ENCODE peak calls at places on chromosomes 3 and 15, in ten cellular contexts. K is cardiac muscle cell, R is lower lobe of right lung, N is heart left ventricle, Y is H9, E is AG04449, J is GM10248, F is heart right ventricle, B is GM23338, M is A549. U is an unnamed sample.
A peak's percentile ranks its signal among the peaks of the same experiment; 100 is the strongest.

GRCh38 chr3:147838650-147839049 is 429.5 kb downstream of the ZIC1 start:
- DNase-seq in B (peak; percentile 9), K (no peak), N (no peak), R (no peak), M (peak; percentile 5), J (no peak), Y (no peak), E (no peak), F (no peak), U (no peak)

GRCh38 chr3:67655364-67656121 is 1.1 kb upstream of the SUCLG2 start:
- DNase-seq in J (no peak), M (peak; percentile 37), Y (no peak), E (no peak), K (no peak), B (no peak), F (no peak), N (no peak), R (no peak), U (no peak)

GRCh38 chr3:127909646-127910045 is 5.4 kb upstream of the KBTBD12 start:
- DNase-seq in Y (no peak), F (no peak), N (no peak), E (no peak), K (peak; percentile 72), M (no peak), J (no peak), R (no peak), B (no peak), U (no peak)

GRCh38 chr3:128372281-128372680 is 94.4 kb downstream of the DNAJB8 start:
- DNase-seq in M (no peak), R (no peak), J (peak; percentile 57), E (no peak), K (no peak), B (no peak), F (no peak), N (no peak), Y (no peak), U (no peak)

GRCh38 chr3:151415289-151415688 is 30.7 kb upstream of the P2RY12 start:
- DNase-seq in R (no peak), N (no peak), K (no peak), B (no peak), J (no peak), Y (no peak), M (no peak), E (no peak), F (no peak), U (no peak)

GRCh38 chr15:101675796-101676582 is 23.8 kb upstream of the TM2D3 start:
- DNase-seq in K (no peak), M (peak; percentile 54), J (peak; percentile 30), Y (peak; percentile 47), F (no peak), N (no peak), R (no peak), B (peak; percentile 37), E (peak; percentile 70), U (no peak)

GRCh38 chr3:16137044-16137443 is 37.4 kb upstream of the GALNT15 start:
- DNase-seq in K (no peak), E (no peak), B (no peak), F (no peak), Y (no peak), N (no peak), R (no peak), J (no peak), M (no peak), U (no peak)

GRCh38 chr3:112345681-112346080 is 12.7 kb downstream of the CD200 start:
- DNase-seq in Y (no peak), E (no peak), J (no peak), K (no peak), B (no peak), N (no peak), F (no peak), R (no peak), M (no peak), U (no peak)

GRCh38 chr15:48682949-48683651 is 37.6 kb upstream of the FBN1 start:
- DNase-seq in R (peak; percentile 44), N (peak; percentile 54), Y (no peak), E (no peak), B (no peak), F (no peak), K (no peak), M (peak; percentile 29), J (no peak), U (no peak)

GRCh38 chr3:32305477-32305876 is 67.0 kb downstream of the CMTM8 start:
- DNase-seq in R (no peak), B (no peak), N (no peak), J (no peak), M (no peak), Y (no peak), K (no peak), E (no peak), F (no peak), U (no peak)

GRCh38 chr3:132488136-132488535 is 70.8 kb downstream of the DNAJC13 start:
- DNase-seq in K (no peak), M (no peak), E (no peak), Y (no peak), B (no peak), N (no peak), J (no peak), F (no peak), R (no peak), U (no peak)

GRCh38 chr15:36468746-36469145 is 110.7 kb upstream of the CDIN1 start:
- DNase-seq in N (peak; percentile 28), Y (no peak), B (no peak), E (peak; percentile 76), J (no peak), F (no peak), K (peak; percentile 37), R (peak; percentile 50), M (no peak), U (no peak)

GRCh38 chr3:113428581-113428980 is 12.7 kb downstream of the CFAP44 start:
- DNase-seq in M (no peak), N (no peak), R (no peak), K (no peak), B (no peak), F (no peak), Y (no peak), E (no peak), J (no peak), U (no peak)

DNA sequence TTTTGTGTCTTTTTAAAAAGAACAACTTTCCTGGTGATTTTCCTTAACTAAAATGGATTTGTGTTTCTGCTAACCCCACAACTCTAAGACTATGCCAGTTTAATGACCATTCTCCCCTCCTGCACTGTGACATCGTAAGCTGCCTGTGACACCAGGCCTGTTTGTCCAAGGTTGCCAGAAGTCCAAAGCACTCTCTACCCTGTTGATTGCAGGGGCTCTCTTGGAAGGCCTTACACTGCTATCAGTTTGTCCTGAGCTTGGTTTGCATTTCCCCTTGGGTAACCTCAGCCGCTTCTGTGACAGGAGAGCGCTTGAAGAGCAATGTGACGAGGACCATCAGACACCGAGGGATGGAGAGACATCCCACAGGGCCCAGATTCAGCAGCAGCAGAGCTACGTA is 55.8 kb downstream of the CDAN1 start:
- DNase-seq in R (no peak), N (no peak), J (no peak), F (no peak), M (no peak), K (no peak), Y (no peak), B (no peak), E (no peak), U (no peak)
- TF ChIP-seq CTCF in R (no peak), N (no peak), J (no peak), F (no peak), M (no peak), K (no peak), Y (no peak), B (no peak), E (no peak), U (no peak)

DNA sequence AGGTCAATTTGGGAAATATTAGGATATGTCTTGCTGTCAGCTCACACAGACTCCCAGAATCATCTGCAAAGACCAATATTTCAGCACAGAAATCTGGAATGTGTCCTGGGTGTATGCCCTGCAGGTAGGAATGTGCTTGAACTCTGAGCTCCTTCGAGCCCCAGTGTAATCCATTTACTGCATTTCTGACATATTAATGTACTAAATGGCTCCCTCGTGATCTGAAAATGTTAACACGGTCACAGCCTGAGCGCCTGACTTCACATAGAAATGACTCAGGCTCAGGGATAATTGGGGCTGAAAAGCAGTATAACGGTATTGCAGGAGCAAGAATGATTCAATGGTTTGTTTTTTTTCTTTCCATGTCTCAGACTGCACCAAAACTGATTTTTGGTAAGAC is 50.0 kb downstream of the DCLK3 start:
- DNase-seq in Y (no peak), K (no peak), J (no peak), F (no peak), E (peak; percentile 46), B (no peak), R (no peak), N (no peak), M (no peak), U (no peak)
- TF ChIP-seq CTCF in Y (no peak), K (no peak), J (no peak), F (no peak), E (peak; percentile 40), B (no peak), R (no peak), N (no peak), M (no peak), U (no peak)

GRCh38 chr3:139430467-139430866 is 41.0 kb upstream of the COPB2 start:
- DNase-seq in J (no peak), N (no peak), F (no peak), K (peak; percentile 11), R (no peak), M (no peak), Y (no peak), E (no peak), B (no peak), U (no peak)

GRCh38 chr3:139439278-139439677 is 37.0 kb downstream of the RBP2 start:
- DNase-seq in B (no peak), E (no peak), R (no peak), J (no peak), M (no peak), Y (no peak), K (no peak), N (no peak), F (no peak), U (no peak)

GRCh38 chr3:139433089-139433488 is 43.2 kb downstream of the RBP2 start:
- DNase-seq in E (no peak), F (no peak), J (no peak), Y (no peak), B (no peak), K (no peak), R (no peak), M (no peak), N (no peak), U (no peak)

GRCh38 chr3:139434764-139435291 is 41.5 kb downstream of the RBP2 start:
- DNase-seq in N (no peak), R (no peak), Y (no peak), K (no peak), J (no peak), E (peak; percentile 19), B (peak; percentile 35), M (peak; percentile 23), F (no peak), U (no peak)
- TF ChIP-seq CTCF in N (no peak), R (no peak), Y (peak; percentile 18), K (no peak), J (no peak), E (no peak), B (peak; percentile 43), M (no peak), F (no peak), U (no peak)

DNA sequence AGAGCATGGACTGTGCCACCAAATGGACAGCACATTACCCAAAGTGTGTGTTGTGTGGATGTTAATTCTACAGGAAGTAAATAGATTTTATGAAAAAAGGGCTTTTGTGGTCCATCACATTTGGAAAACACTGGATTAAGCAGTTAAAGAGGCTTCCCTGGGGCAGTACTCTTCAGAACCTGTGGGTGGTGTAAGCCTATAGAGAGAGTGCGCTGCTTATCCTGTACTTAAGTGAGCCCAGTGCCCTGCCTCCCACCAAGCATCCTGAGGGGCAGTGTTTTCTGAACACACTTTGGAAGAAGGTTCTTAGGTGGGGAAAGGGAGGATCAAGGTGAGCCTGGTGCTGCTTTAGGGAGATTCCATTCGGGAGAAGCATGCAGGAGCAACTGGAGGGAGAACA is 10.9 kb downstream of the TTLL3 start:
- DNase-seq in N (no peak), F (no peak), E (no peak), B (peak; percentile 88), M (peak; percentile 56), R (no peak), J (no peak), Y (peak; percentile 55), K (peak; percentile 52), U (no peak)
- TF ChIP-seq CTCF in N (no peak), F (no peak), E (peak; percentile 16), B (peak; percentile 70), M (peak; percentile 19), R (peak; percentile 12), J (no peak), Y (peak; percentile 67), K (peak; percentile 49), U (peak; percentile 44)